ENCODE peak calls at places on chromosomes 5 and 9, in ten cellular contexts. T is stimulated activated CD8-positive, alpha-beta memory T cell treated with anti-CD3 and anti-CD28 coated beads, Interleukin-15, amount 100 ng/mL, for 24 hours; W is NCI-H82; A is endothelial cell; J is NCI-H146; Y is mesothelial cell of epicardium; P is A549; N is SJSA1; L is neuronal stem cell; D is RCC 7860. M is an unnamed sample.

GRCh38 chr9:13228431-13228830 is 51.1 kb downstream of the MPDZ start:
- DNase-seq in L (no peak), Y (no peak), W (no peak), J (no peak), N (no peak), P (no peak), T (no peak), A (no peak), D (no peak), M (no peak)

GRCh38 chr5:177425196-177425800 is 1.2 kb upstream of the GRK6 start:
- DNase-seq in D (no peak), P (no peak), T (no peak), N (no peak), Y (no peak), A (no peak), W (no peak), J (peak), L (no peak), M (no peak)

GRCh38 chr5:132962429-132962928 is 955 bp downstream of the AFF4 start:
- DNase-seq in A (peak), D (peak), N (peak), T (no peak), P (peak), Y (no peak), W (peak), J (peak), L (peak), M (no peak)

GRCh38 chr9:13586726-13587392 is 307.4 kb upstream of the MPDZ start:
- DNase-seq in L (no peak), T (no peak), P (no peak), W (peak), Y (no peak), J (peak), A (peak), N (no peak), D (no peak), M (no peak)

GRCh38 chr9:92680166-92681119 is 10.5 kb upstream of the IPPK start:
- DNase-seq in N (no peak), W (no peak), A (no peak), P (no peak), Y (no peak), L (no peak), J (no peak), T (no peak), D (no peak), M (peak)

GRCh38 chr5:10518352-10518751 is 45.5 kb upstream of the ANKRD33B start:
- DNase-seq in L (no peak), D (peak), Y (no peak), P (no peak), J (no peak), W (no peak), N (no peak), A (no peak), T (no peak), M (no peak)

GRCh38 chr5:73591698-73592501 is 26.4 kb downstream of the UTP15 start:
- DNase-seq in J (peak), T (no peak), A (no peak), D (peak), Y (no peak), W (no peak), P (no peak), N (peak), L (no peak), M (no peak)

GRCh38 chr5:133450311-133450710 is 162.0 kb downstream of the FSTL4 start:
- DNase-seq in T (no peak), P (no peak), N (no peak), J (no peak), L (no peak), A (no peak), W (no peak), D (no peak), Y (no peak), M (no peak)

GRCh38 chr5:62538017-62538942 is 40.3 kb upstream of the LRRC70 start:
- DNase-seq in T (no peak), W (no peak), P (no peak), L (no peak), Y (no peak), A (no peak), J (no peak), N (no peak), D (peak), M (peak)

GRCh38 chr5:54610197-54610898 is 92.8 kb downstream of the SNX18 start:
- DNase-seq in Y (no peak), A (no peak), T (no peak), J (no peak), N (peak), P (no peak), W (no peak), L (no peak), D (no peak), M (no peak)

GRCh38 chr5:82793808-82794419 is 283.3 kb downstream of the TMEM167A start:
- DNase-seq in A (peak), N (peak), D (peak), P (peak), Y (no peak), L (peak), J (no peak), W (no peak), T (peak), M (no peak)

GRCh38 chr9:92293075-92293354 is 482 bp downstream of the IARS1 start:
- DNase-seq in T (no peak), Y (no peak), W (no peak), L (no peak), J (no peak), N (no peak), D (no peak), A (no peak), P (no peak), M (no peak)

GRCh38 chr9:5945112-5945511 is 54.4 kb downstream of the MLANA start:
- DNase-seq in L (no peak), N (no peak), Y (no peak), W (no peak), P (no peak), T (no peak), D (no peak), J (no peak), A (no peak), M (no peak)

GRCh38 chr9:111231801-111232580 is 98.0 kb downstream of the OR2K2 start:
- DNase-seq in W (peak), L (no peak), A (no peak), N (no peak), T (no peak), Y (no peak), D (no peak), J (no peak), P (no peak), M (no peak)

GRCh38 chr5:142015781-142016533 is 3.1 kb upstream of the GNPDA1 start:
- DNase-seq in A (no peak), T (no peak), D (peak), Y (no peak), W (no peak), J (no peak), P (no peak), L (no peak), N (peak), M (no peak)

GRCh38 chr5:135116146-135116545 is 82.1 kb upstream of the PITX1 start:
- DNase-seq in D (no peak), N (no peak), J (no peak), W (no peak), P (no peak), A (no peak), Y (no peak), L (no peak), T (no peak), M (no peak)

GRCh38 chr5:35354751-35355150 is 124.5 kb upstream of the PRLR start:
- DNase-seq in L (no peak), W (no peak), P (no peak), Y (no peak), D (no peak), T (no peak), N (no peak), A (no peak), J (no peak), M (no peak)

GRCh38 chr9:83708515-83709158 is 879 bp upstream of the UBQLN1 start:
- DNase-seq in J (peak), A (peak), Y (no peak), P (peak), N (no peak), D (peak), W (peak), T (peak), L (no peak), M (no peak)

GRCh38 chr5:74649421-74649973 is 9.0 kb upstream of the ENC1 start:
- DNase-seq in W (no peak), T (no peak), P (no peak), D (no peak), N (no peak), Y (no peak), A (no peak), J (no peak), L (no peak), M (no peak)

GRCh38 chr5:110957934-110958333 is 113.6 kb upstream of the TSLP start:
- DNase-seq in T (no peak), D (no peak), N (no peak), L (no peak), A (no peak), P (no peak), J (no peak), W (no peak), Y (no peak), M (peak)

GRCh38 chr5:34563951-34564705 is 92.0 kb upstream of the RAI14 start:
- DNase-seq in D (peak), P (no peak), A (no peak), W (peak), J (no peak), Y (no peak), T (no peak), N (no peak), L (no peak), M (no peak)

GRCh38 chr9:87599901-87600610 is 102.4 kb downstream of the DAPK1 start:
- DNase-seq in A (no peak), N (peak), L (no peak), W (no peak), D (peak), Y (no peak), T (no peak), P (peak), J (no peak), M (no peak)